ENCODE peak calls at places on chromosomes 4 and X, in eight cellular contexts. N is ovary, F is Peyer's patch, Z is adrenal gland, T is uterus, A is tibial nerve, L is thyroid gland, Y is transverse colon. V is an unnamed sample.

GRCh38 chr4:150822407-150822806 is 192.7 kb downstream of the LRBA start:
- DNase-seq in A (no peak), Z (no peak), T (no peak), F (no peak), N (no peak), L (no peak), Y (no peak), V (no peak)

GRCh38 chr4:68278045-68278444 is 32.6 kb upstream of the TMPRSS11B start:
- DNase-seq in T (no peak), Z (no peak), A (no peak), L (no peak), Y (no peak), F (no peak), N (no peak), V (no peak)

GRCh38 chrX:63656871-63657580 is 128.0 kb downstream of the ARHGEF9 start:
- DNase-seq in Z (no peak), L (no peak), N (no peak), F (no peak), Y (no peak), A (no peak), T (no peak), V (no peak)

GRCh38 chr4:8910100-8910821 is 38.6 kb upstream of the HMX1 start:
- DNase-seq in T (no peak), A (peak; percentile 8), N (peak; percentile 3), F (no peak), Z (no peak), Y (peak; percentile 3), L (no peak), V (no peak)

GRCh38 chrX:87900320-87900908 is 382.8 kb downstream of the KLHL4 start:
- DNase-seq in N (no peak), A (no peak), Y (no peak), Z (no peak), L (no peak), T (no peak), F (no peak), V (no peak)

GRCh38 chrX:46831620-46832327 is 5.1 kb upstream of the RP2 start:
- DNase-seq in F (no peak), L (no peak), Y (no peak), Z (no peak), N (no peak), A (no peak), T (no peak), V (no peak)

GRCh38 chr4:169437299-169438047 is 166.7 kb upstream of the SH3RF1 start:
- DNase-seq in Y (no peak), N (no peak), L (no peak), A (no peak), Z (no peak), T (no peak), F (no peak), V (no peak)

GRCh38 chr4:151238477-151238876 is 38.5 kb upstream of the PRSS48 start:
- DNase-seq in Z (no peak), F (no peak), N (no peak), A (no peak), L (peak; percentile 34), T (no peak), Y (no peak), V (no peak)

GRCh38 chrX:3811331-3812311 is 98.2 kb upstream of the PRKX start:
- DNase-seq in F (no peak), A (no peak), L (peak; percentile 31), T (peak; percentile 18), Y (peak; percentile 28), Z (peak; percentile 20), N (peak; percentile 43), V (no peak)

GRCh38 chr4:24321151-24321550 is 263.2 kb downstream of the DHX15 start:
- DNase-seq in N (no peak), L (no peak), Z (no peak), T (no peak), Y (no peak), F (no peak), A (no peak), V (no peak)

GRCh38 chr4:110197421-110198398 is 705 bp downstream of the ELOVL6 start:
- DNase-seq in L (peak; percentile 17), N (peak; percentile 29), Y (peak; percentile 56), A (no peak), T (peak; percentile 31), Z (peak; percentile 43), F (peak; percentile 71), V (no peak)

GRCh38 chr4:82124365-82124764 is 249.4 kb downstream of the HNRNPD start:
- DNase-seq in A (no peak), F (no peak), Z (no peak), Y (no peak), T (no peak), N (no peak), L (no peak), V (no peak)

DNA sequence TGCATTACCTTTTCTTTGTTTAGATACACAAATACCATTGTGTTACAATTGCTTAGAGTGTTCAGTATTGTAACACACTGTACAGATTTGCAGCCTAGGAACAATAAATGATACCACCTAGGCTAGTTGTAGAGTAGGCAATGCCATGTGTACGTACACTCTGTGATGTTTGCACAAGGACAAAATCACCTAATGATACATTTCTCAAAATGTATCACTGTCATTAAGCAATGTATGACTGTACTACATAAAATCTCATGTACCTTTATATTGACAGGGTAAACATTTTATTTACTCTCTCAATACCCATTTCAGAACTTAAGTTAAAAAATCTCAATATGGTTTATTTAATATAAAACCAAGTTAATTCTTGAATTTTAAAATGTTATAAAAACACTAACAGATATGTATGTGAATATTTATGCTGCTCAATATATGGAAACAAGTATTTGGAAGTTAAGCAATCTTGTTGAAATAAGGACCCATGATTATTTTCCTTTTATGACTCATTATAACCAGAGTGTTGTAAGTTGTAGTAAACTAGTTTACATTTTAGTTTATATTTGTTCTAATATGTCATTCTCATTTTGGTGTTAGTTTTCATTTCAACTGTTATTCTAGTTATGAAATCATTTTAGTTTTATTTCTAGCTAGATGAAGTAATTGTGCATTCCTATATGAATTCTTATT is 409.2 kb downstream of the TLL1 start:
- DNase-seq in Z (no peak), A (no peak), T (no peak), L (no peak), Y (no peak), F (no peak), N (no peak), V (no peak)
- H3K4me3 ChIP-seq in Z (no peak overlapping the region), A (no peak overlapping the region), T (no peak overlapping the region), L (no peak overlapping the region), Y (no peak overlapping the region), F (no peak overlapping the region), N (no peak overlapping the region), V (no peak overlapping the region)

GRCh38 chr4:176256921-176257320 is 12.1 kb downstream of the ASB5 start:
- DNase-seq in T (no peak), F (no peak), L (no peak), N (no peak), Z (no peak), A (no peak), Y (no peak), V (no peak)
- H3K27ac ChIP-seq in T (no peak overlapping the region), F (no peak overlapping the region), L (no peak overlapping the region), N (no peak overlapping the region), Z (no peak overlapping the region), A (no peak overlapping the region), Y (no peak overlapping the region), V (peak overlapping the region; percentile 98)

DNA sequence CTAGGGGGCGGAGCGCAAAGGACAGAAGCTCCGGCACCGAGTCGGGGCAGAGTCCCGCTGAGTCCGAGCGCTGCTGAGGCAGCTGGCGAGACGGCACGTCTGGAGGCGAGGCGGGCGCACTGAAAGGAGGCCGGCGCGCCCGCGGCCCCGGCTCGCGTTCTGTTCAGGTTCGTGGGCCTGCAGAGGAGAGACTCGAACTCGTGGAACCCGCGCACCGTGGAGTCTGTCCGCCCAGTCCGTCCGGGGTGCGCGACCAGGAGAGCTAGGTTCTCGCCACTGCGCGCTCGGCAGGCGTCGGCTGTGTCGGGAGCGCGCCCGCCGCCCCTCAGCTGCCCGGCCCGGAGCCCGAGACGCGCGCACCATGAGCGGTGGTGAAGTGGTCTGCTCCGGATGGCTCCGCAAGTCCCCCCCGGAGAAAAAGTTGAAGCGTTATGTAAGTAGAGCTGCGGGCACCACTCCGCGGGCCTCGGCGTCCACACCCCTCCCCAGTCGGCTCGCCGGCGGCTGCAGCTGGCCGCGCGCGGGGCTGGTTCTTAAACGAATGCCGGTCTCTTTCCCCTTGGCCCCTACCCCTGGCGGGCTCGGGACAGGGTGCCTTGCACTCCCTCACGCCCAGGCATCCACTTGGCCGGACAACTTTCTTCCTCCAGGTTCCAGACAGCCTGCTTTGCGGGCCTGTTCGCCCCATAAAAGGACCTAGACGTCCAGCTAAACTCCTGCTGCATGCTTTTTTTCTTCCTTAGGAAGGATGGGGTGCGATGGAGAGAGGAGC is at the start of gene GAB1:
- DNase-seq in Z (no peak), F (peak; percentile 86), T (peak; percentile 74), L (peak; percentile 78), N (peak; percentile 75), Y (peak; percentile 86), A (peak; percentile 61), V (peak; percentile 77)
- TF ChIP-seq POLR2A in Z (no peak), F (peak; percentile 63), T (peak; percentile 20), L (no peak), N (no peak), Y (peak; percentile 74), A (peak; percentile 59), V (peak; percentile 48)

GRCh38 chr4:3828546-3828945 is 62.4 kb downstream of the ADRA2C start:
- DNase-seq in Z (no peak), T (no peak), A (no peak), F (no peak), Y (no peak), N (no peak), L (no peak), V (no peak)

GRCh38 chr4:3825530-3825929 is 59.3 kb downstream of the ADRA2C start:
- DNase-seq in Z (no peak), Y (no peak), F (no peak), L (no peak), T (no peak), A (no peak), N (no peak), V (no peak)

GRCh38 chr4:3827616-3828492 is 61.7 kb downstream of the ADRA2C start:
- DNase-seq in Y (peak; percentile 78), T (peak; percentile 63), N (peak; percentile 30), A (no peak), L (peak; percentile 96), Z (peak; percentile 97), F (peak; percentile 80), V (no peak)

GRCh38 chr4:3824521-3825270 is 58.5 kb downstream of the ADRA2C start:
- DNase-seq in N (no peak), T (no peak), A (no peak), Y (no peak), L (no peak), F (no peak), Z (no peak), V (no peak)

DNA sequence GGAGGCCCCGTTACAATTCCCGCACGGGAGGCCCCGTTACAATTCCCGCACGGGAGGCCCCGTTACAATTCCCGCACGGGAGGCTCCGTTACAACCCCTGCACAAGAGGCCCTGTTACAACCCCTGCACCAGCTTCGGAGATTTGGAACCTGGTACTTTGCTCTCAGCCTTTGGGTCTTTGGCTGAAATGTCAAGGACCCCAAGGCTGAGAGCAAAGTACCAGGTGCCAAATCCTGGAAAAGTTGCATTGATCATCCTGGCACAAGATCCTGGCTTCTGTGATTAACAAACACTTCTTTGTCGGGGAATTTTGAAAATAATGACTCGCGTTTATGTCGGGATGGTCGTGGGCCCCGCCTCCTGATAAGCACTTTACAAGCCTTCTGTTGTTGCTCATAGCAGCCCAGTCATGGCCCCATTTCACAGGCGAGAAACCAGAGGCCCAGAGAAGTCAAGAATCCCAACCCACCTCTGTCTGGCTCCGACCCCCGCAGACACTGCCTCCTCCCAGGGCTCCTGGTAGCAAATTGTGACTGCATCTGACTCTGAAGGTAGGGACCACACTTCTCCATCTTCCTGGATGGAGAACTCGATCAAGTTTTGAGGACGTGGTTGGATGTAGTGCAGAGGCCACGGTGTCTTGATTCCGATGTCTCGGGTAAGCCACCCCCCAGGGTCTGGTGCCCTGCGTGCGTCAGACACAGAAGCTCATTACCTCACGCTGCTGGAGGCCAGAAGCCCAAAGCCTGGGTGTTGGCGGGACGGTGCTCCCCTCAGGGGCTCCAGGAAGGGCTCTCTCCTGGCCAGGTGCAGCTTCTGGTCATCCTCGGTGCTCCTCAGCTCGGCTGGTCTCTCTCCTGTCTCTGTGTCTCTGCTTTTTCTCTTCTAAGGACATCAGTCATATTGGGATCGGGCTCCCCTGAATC is 60.3 kb downstream of the ADRA2C start:
- DNase-seq in Z (no peak), L (no peak), F (no peak), Y (no peak), T (no peak), A (no peak), N (no peak), V (no peak)
- H3K4me3 ChIP-seq in Z (no peak overlapping the region), L (no peak overlapping the region), F (no peak overlapping the region), Y (no peak overlapping the region), T (no peak overlapping the region), A (no peak overlapping the region), N (no peak overlapping the region), V (no peak overlapping the region)